ENCODE peak calls at places on chromosomes 3 and 15, in six cellular contexts. K is gastrocnemius medialis, G is body of pancreas, P is lower leg skin, A is tibial nerve, H is K562. M is an unnamed sample.

GRCh38 chr3:127656906-127657305 is 15.8 kb upstream of the ABTB1 start:
- DNase-seq in K (no peak), A (no peak), G (no peak), P (peak; percentile 52), H (no peak), M (no peak)

GRCh38 chr3:15513810-15514662 is 7.5 kb downstream of the COLQ start:
- DNase-seq in K (no peak), A (no peak), G (no peak), H (no peak), P (peak; percentile 21), M (no peak)

GRCh38 chr15:80736571-80736970 is 41.5 kb downstream of the ABHD17C start:
- DNase-seq in G (no peak), H (no peak), K (no peak), A (no peak), P (no peak), M (no peak)

GRCh38 chr3:106420628-106421027 is 551.8 kb upstream of the CBLB start:
- DNase-seq in K (no peak), H (no peak), P (no peak), G (no peak), A (no peak), M (no peak)

GRCh38 chr15:98651581-98652220 is 3.4 kb downstream of the IGF1R start:
- DNase-seq in G (no peak), K (no peak), H (no peak), P (no peak), A (no peak), M (no peak)

GRCh38 chr3:55491296-55491816 is 4.2 kb upstream of the WNT5A start:
- DNase-seq in A (no peak), K (no peak), H (no peak), P (no peak), G (no peak), M (peak; percentile 75)

GRCh38 chr3:9061634-9062033 is 98.4 kb upstream of the RAD18 start:
- DNase-seq in K (no peak), G (no peak), P (no peak), A (no peak), H (no peak), M (no peak)

GRCh38 chr3:167705840-167706239 is 28.9 kb downstream of the PDCD10 start:
- DNase-seq in H (no peak), G (no peak), K (no peak), P (no peak), A (no peak), M (no peak)

GRCh38 chr15:65400760-65401606 is 21.8 kb downstream of the IGDCC4 start:
- DNase-seq in K (no peak), P (no peak), G (peak; percentile 71), A (no peak), H (peak; percentile 86), M (peak; percentile 59)

GRCh38 chr15:78822514-78822913 is 11.2 kb upstream of the ADAMTS7 start:
- DNase-seq in H (no peak), K (no peak), A (no peak), G (no peak), P (no peak), M (no peak)

GRCh38 chr3:40143283-40144090 is 166.0 kb upstream of the EIF1B start:
- DNase-seq in G (no peak), K (no peak), H (no peak), P (no peak), A (no peak), M (no peak)

GRCh38 chr3:13050446-13050845 is 22.8 kb downstream of the IQSEC1 start:
- DNase-seq in K (no peak), G (no peak), H (no peak), A (no peak), P (no peak), M (no peak)

GRCh38 chr3:197534348-197534725 is 21.4 kb downstream of the BDH1 start:
- DNase-seq in K (no peak), G (no peak), P (no peak), A (no peak), H (no peak), M (no peak)

GRCh38 chr3:128624526-128625138 is 26.0 kb downstream of the RPN1 start:
- DNase-seq in A (no peak), H (no peak), G (no peak), K (no peak), P (no peak), M (no peak)

GRCh38 chr15:25051399-25052154 is 96.8 kb downstream of the SNRPN start:
- DNase-seq in H (no peak), A (no peak), K (no peak), P (peak; percentile 34), G (no peak), M (peak; percentile 3)

GRCh38 chr3:64685800-64686445 is 1.9 kb downstream of the ADAMTS9 start:
- DNase-seq in H (peak; percentile 28), A (peak; percentile 89), K (peak; percentile 92), P (peak; percentile 98), G (peak; percentile 82), M (peak; percentile 96)

GRCh38 chr3:99246010-99246654 is 344.6 kb upstream of the DCBLD2 start:
- DNase-seq in G (no peak), P (no peak), H (no peak), K (no peak), A (no peak), M (no peak)

GRCh38 chr15:42549052-42549491 is 434 bp downstream of the HAUS2 start:
- DNase-seq in H (no peak), A (no peak), P (no peak), K (peak; percentile 8), G (peak; percentile 25), M (peak; percentile 25)

DNA sequence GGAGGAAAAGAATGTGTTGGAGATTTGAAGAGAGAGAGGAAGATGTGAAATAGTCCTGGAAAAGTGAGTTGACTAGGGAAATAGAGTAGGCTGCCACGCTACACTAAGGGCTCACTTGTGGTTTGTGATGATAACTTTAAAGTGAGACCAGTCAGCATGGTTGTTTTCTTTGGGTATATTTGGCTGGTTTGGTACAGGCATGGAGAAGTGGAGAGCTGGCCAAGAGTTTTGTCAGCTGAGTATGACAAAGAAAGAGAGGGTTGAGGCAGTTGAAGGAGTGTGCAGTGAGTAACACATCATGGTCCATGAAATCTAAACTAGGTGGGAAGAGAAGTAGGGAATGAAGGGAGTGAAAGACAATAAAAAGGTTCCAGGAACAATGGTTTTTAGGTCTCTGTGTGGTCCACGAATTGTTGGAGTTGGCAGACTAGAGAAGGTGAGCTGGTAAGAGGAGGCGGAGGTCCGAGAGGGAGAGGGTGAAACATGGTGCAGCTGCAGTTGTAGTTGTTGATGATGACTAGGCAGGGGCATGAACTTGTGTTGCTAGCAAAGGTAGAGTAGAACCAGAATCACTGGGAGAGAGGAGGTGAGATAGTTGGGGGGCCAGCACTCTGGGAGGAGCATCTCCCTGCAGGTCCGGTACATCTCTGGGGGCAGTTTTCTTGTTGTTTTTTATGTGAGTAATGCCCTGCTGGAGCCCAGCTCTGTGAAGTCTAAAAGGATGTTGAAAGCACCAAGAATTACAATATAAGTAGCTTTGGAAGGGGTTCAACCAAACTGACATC is 21.0 kb downstream of the ZNF80 start:
- DNase-seq in H (no peak), G (no peak), A (no peak), K (no peak), P (no peak), M (no peak)
- TF ChIP-seq POLR2A in H (no peak), G (no peak), A (no peak), K (no peak), P (no peak), M (no peak)

DNA sequence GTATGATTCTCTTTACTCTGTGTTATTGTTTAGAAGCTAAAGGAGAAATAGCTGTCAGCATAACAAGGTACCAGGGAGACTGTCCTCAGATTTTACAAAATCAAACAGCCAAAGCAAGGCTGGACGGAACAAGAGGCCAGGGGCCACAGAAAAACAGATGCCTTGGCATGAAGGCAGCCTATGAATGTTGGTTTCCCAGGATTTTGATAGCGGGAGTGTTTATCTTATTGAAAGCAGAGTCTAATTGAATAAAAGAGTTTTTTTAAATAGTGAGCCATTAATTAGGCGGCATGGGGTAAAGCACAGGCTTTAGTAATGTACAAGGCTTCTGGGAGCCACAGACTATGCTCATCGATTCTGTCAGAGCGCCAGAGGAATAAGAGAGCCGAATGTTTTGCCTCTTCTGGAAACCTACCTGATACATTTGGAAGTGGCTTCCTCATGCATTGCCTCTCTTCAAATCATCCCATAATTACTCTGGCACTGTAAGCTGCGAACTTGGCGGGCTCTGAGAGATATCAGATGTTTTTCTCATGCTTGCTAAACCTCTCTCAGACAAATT is 30.4 kb upstream of the TMCO5A start:
- DNase-seq in G (peak; percentile 36), K (no peak), P (no peak), A (no peak), H (no peak), M (no peak)
- H3K4me3 ChIP-seq in G (no peak overlapping the region), K (no peak overlapping the region), P (no peak overlapping the region), A (no peak overlapping the region), H (no peak overlapping the region), M (no peak overlapping the region)

DNA sequence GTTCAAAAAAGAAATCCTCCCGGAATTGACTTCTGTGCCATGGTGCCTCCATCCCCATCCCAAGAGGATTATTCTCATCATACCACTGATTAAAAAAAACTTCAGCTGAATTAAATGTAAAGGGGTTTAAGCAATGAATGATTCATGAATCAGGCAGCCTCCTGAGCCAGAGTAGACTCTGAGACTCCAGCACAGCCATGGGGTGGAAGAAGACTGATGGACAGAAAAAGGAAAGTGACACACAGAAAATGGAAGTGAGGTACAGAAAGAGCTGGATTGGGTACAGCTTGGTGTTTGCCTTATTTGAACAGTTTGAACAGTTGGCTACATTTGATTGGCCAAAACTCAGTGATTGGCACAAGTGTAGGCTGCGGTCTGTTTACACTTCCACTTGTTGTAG is 224.8 kb upstream of the ATP10A start:
- DNase-seq in H (no peak), A (no peak), G (no peak), K (no peak), P (no peak), M (no peak)
- TF ChIP-seq POLR2A in H (no peak), A (no peak), G (no peak), K (no peak), P (no peak), M (no peak)

GRCh38 chr3:143576568-143577270 is 271.5 kb downstream of the SLC9A9 start:
- DNase-seq in A (no peak), K (no peak), P (no peak), H (no peak), G (no peak), M (no peak)

GRCh38 chr3:143585720-143586456 is 262.4 kb downstream of the SLC9A9 start:
- DNase-seq in A (no peak), H (no peak), P (no peak), K (no peak), G (no peak), M (no peak)

GRCh38 chr3:143586565-143586964 is 261.7 kb downstream of the SLC9A9 start:
- DNase-seq in A (no peak), P (no peak), H (no peak), G (peak; percentile 59), K (no peak), M (no peak)

GRCh38 chr3:143578810-143579425 is 269.4 kb downstream of the SLC9A9 start:
- DNase-seq in K (no peak), H (no peak), P (no peak), G (no peak), A (no peak), M (no peak)

DNA sequence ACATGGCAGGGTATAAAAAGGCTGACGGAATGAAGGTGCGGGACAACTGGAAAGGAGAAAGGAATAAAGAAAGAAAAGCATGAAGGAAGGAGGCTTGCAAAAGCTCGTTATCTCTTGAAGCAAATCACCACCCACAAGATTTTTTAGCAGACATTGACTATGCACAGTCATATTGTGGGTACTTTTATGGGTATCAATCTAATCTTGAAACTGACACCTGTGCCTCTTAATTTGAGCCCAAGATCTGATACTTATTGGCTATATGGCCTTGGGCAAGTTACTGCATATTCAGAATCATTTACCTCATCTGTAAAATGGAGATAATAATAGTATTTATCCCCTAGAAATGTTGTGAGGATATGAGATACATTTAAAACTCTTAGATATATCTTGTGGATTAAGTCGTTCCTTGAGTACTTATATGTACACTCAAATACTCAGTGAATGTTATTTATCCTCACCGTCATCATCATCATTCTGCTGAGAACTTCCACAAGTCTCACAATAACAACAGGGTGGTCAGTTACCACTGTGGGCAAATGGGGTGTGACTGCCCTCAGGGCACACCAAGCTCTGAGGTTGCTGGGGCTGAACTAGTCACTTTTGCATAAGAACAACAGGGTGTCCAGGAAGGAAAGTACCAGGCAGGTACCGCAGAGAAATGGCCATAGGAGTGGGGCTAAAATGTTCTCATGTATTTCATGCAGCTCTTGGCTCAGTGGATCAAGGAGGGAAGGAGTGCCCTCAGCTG is 266.1 kb downstream of the SLC9A9 start:
- DNase-seq in K (no peak), H (no peak), A (no peak), G (no peak), P (no peak), M (no peak)
- H3K4me3 ChIP-seq in K (no peak overlapping the region), H (no peak overlapping the region), A (no peak overlapping the region), G (no peak overlapping the region), P (no peak overlapping the region), M (no peak overlapping the region)